ENCODE peak calls at places on chromosomes 13 and 19, in nine cellular contexts. B is iris pigment epithelial cell, X is brain microvascular endothelial cell, D is NT2/D1, W is fibroblast of pulmonary artery, V is cardiac muscle cell, G is DND-41, Y is mammary epithelial cell, E is neural crest cell. R is an unnamed sample.

GRCh38 chr19:30434797-30435594 is 62.8 kb downstream of the ZNF536 start:
- DNase-seq in B (no peak), X (no peak), D (no peak), W (no peak), V (no peak), G (no peak), Y (no peak), E (no peak), R (no peak)

GRCh38 chr19:3176715-3177501 is 1.7 kb upstream of the S1PR4 start:
- DNase-seq in B (peak; percentile 59), X (no peak), D (no peak), W (no peak), V (no peak), G (no peak), Y (peak; percentile 94), E (no peak), R (no peak)

GRCh38 chr19:1495799-1496713 is 5.1 kb downstream of the REEP6 start:
- DNase-seq in B (no peak), X (no peak), D (no peak), W (no peak), V (no peak), G (no peak), Y (peak; percentile 31), E (no peak), R (no peak)

GRCh38 chr13:114241918-114242317 is 7.2 kb downstream of the CDC16 start:
- DNase-seq in B (no peak), X (no peak), D (no peak), W (no peak), V (no peak), G (no peak), Y (no peak), E (no peak), R (no peak)

GRCh38 chr19:4378886-4379285 is 21.5 kb downstream of the SH3GL1 start:
- DNase-seq in B (no peak), X (no peak), D (no peak), W (no peak), V (no peak), G (no peak), Y (no peak), E (no peak), R (no peak)

GRCh38 chr13:110233181-110233641 is 73.7 kb downstream of the COL4A1 start:
- DNase-seq in B (peak; percentile 89), X (peak; percentile 87), D (no peak), W (peak; percentile 98), V (peak; percentile 95), G (no peak), Y (no peak), E (no peak), R (no peak)

GRCh38 chr19:13133241-13133870 is 15.3 kb downstream of the NACC1 start:
- DNase-seq in B (no peak), X (no peak), D (no peak), W (no peak), V (no peak), G (no peak), Y (no peak), E (no peak), R (no peak)

GRCh38 chr19:5152013-5152763 is 183.3 kb downstream of the KDM4B start:
- DNase-seq in B (no peak), X (no peak), D (no peak), W (no peak), V (no peak), G (no peak), Y (no peak), E (no peak), R (no peak)

GRCh38 chr13:31199849-31200635 is at the start of gene B3GLCT:
- DNase-seq in B (peak; percentile 67), X (peak; percentile 18), D (peak; percentile 57), W (peak; percentile 80), V (peak; percentile 87), G (peak; percentile 77), Y (peak; percentile 78), E (peak; percentile 82), R (peak; percentile 86)

GRCh38 chr19:33298146-33298911 is 4.0 kb downstream of the CEBPA start:
- DNase-seq in B (no peak), X (no peak), D (no peak), W (no peak), V (no peak), G (no peak), Y (peak; percentile 80), E (no peak), R (no peak)

GRCh38 chr13:46728777-46729176 is 68.2 kb downstream of the ESD start:
- DNase-seq in B (peak; percentile 15), X (no peak), D (no peak), W (peak; percentile 12), V (no peak), G (no peak), Y (peak; percentile 8), E (no peak), R (no peak)

GRCh38 chr13:41231025-41231677 is 32.2 kb downstream of the MTRF1 start:
- DNase-seq in B (no peak), X (no peak), D (no peak), W (no peak), V (no peak), G (no peak), Y (no peak), E (no peak), R (no peak)

GRCh38 chr19:30552593-30552992 is 180.4 kb downstream of the ZNF536 start:
- DNase-seq in B (no peak), X (no peak), D (no peak), W (no peak), V (no peak), G (no peak), Y (no peak), E (no peak), R (no peak)

GRCh38 chr19:41748012-41748411 is 7.3 kb upstream of the CEACAM6 start:
- DNase-seq in B (no peak), X (no peak), D (no peak), W (no peak), V (no peak), G (no peak), Y (no peak), E (no peak), R (no peak)

GRCh38 chr19:53936035-53936434 is 26.7 kb upstream of the CACNG8 start:
- DNase-seq in B (no peak), X (no peak), D (no peak), W (no peak), V (no peak), G (no peak), Y (no peak), E (no peak), R (no peak)

GRCh38 chr13:98706446-98707110 is 45.9 kb downstream of the SLC15A1 start:
- DNase-seq in B (peak; percentile 33), X (peak; percentile 61), D (no peak), W (peak; percentile 16), V (peak; percentile 20), G (no peak), Y (peak; percentile 47), E (no peak), R (no peak)

GRCh38 chr19:35013047-35013819 is 13.1 kb downstream of the GRAMD1A start:
- DNase-seq in B (peak; percentile 70), X (peak; percentile 40), D (peak; percentile 33), W (peak; percentile 79), V (peak; percentile 89), G (peak; percentile 77), Y (peak; percentile 20), E (peak; percentile 85), R (no peak)

GRCh38 chr13:67048793-67049150 is 181.4 kb downstream of the PCDH9 start:
- DNase-seq in B (peak; percentile 92), X (peak; percentile 78), D (no peak), W (peak; percentile 89), V (peak; percentile 89), G (no peak), Y (no peak), E (no peak), R (no peak)

GRCh38 chr19:964761-965694 is 19.1 kb upstream of the WDR18 start:
- DNase-seq in B (peak; percentile 31), X (no peak), D (no peak), W (no peak), V (no peak), G (no peak), Y (peak; percentile 21), E (no peak), R (no peak)

GRCh38 chr19:39448271-39448670 is 2.9 kb downstream of the SUPT5H start:
- DNase-seq in B (peak; percentile 52), X (peak; percentile 54), D (no peak), W (no peak), V (no peak), G (no peak), Y (peak; percentile 71), E (no peak), R (no peak)

GRCh38 chr19:55304279-55304978 is 20.6 kb downstream of the BRSK1 start:
- DNase-seq in B (peak; percentile 24), X (no peak), D (peak; percentile 36), W (no peak), V (peak; percentile 33), G (peak; percentile 56), Y (peak; percentile 52), E (peak; percentile 45), R (no peak)

GRCh38 chr13:112741185-112741755 is 51.4 kb downstream of the ATP11A start:
- DNase-seq in B (no peak), X (no peak), D (no peak), W (no peak), V (no peak), G (no peak), Y (no peak), E (no peak), R (no peak)

GRCh38 chr19:32976223-32976805 is 4.3 kb downstream of the FAAP24 start:
- DNase-seq in B (peak; percentile 62), X (peak; percentile 73), D (peak; percentile 47), W (peak; percentile 81), V (peak; percentile 80), G (peak; percentile 72), Y (peak; percentile 35), E (peak; percentile 81), R (peak; percentile 24)

GRCh38 chr19:918481-919156 is 1.5 kb downstream of the KISS1R start:
- DNase-seq in B (no peak), X (no peak), D (no peak), W (no peak), V (no peak), G (no peak), Y (no peak), E (no peak), R (no peak)

GRCh38 chr13:42930136-42930535 is 61.9 kb downstream of the EPSTI1 start:
- DNase-seq in B (peak; percentile 18), X (no peak), D (no peak), W (no peak), V (no peak), G (no peak), Y (no peak), E (no peak), R (no peak)

GRCh38 chr13:94327318-94327717 is 152.2 kb downstream of the DCT start:
- DNase-seq in B (no peak), X (no peak), D (no peak), W (no peak), V (no peak), G (peak; percentile 69), Y (no peak), E (no peak), R (no peak)

GRCh38 chr19:1853295-1854031 is 5.2 kb upstream of the REXO1 start:
- DNase-seq in B (peak; percentile 64), X (peak; percentile 67), D (no peak), W (peak; percentile 79), V (peak; percentile 82), G (peak; percentile 76), Y (peak; percentile 79), E (peak; percentile 71), R (no peak)

GRCh38 chr13:62171697-62172096 is 756.0 kb upstream of the PCDH20 start:
- DNase-seq in B (peak; percentile 5), X (no peak), D (no peak), W (no peak), V (no peak), G (no peak), Y (no peak), E (no peak), R (no peak)

GRCh38 chr19:3976495-3977241 is 5.8 kb upstream of the DAPK3 start:
- DNase-seq in B (no peak), X (no peak), D (no peak), W (no peak), V (peak; percentile 81), G (no peak), Y (no peak), E (no peak), R (no peak)

GRCh38 chr13:106736941-106737340 is 169.0 kb upstream of the ARGLU1 start:
- DNase-seq in B (no peak), X (no peak), D (no peak), W (no peak), V (no peak), G (no peak), Y (no peak), E (no peak), R (no peak)